ENCODE peak calls at places on chromosomes 6 and 20, in five cellular contexts. A, P, D, Y and W are unnamed samples.
A peak's percentile ranks its signal among the peaks of the same experiment; 100 is the strongest.

GRCh38 chr20:42277203-42277602 is 659.0 kb upstream of the CHD6 start:
- DNase-seq in A (no peak), P (no peak), D (no peak), Y (no peak), W (no peak)

GRCh38 chr6:105835373-105835772 is 250.8 kb upstream of the PRDM1 start:
- DNase-seq in A (no peak), P (no peak), D (no peak), Y (no peak), W (no peak)

GRCh38 chr6:163780993-163781392 is 366.5 kb downstream of the QKI start:
- DNase-seq in A (no peak), P (no peak), D (peak; percentile 66), Y (no peak), W (no peak)

GRCh38 chr20:1061484-1062221 is 56.7 kb upstream of the PSMF1 start:
- DNase-seq in A (no peak), P (no peak), D (no peak), Y (no peak), W (no peak)

GRCh38 chr6:11324453-11325023 is 92.1 kb upstream of the NEDD9 start:
- DNase-seq in A (no peak), P (no peak), D (no peak), Y (no peak), W (no peak)

GRCh38 chr6:7617954-7618764 is 28.2 kb downstream of the SNRNP48 start:
- DNase-seq in A (no peak), P (peak; percentile 94), D (peak; percentile 74), Y (no peak), W (peak; percentile 75)

GRCh38 chr6:151179321-151179720 is 60.4 kb upstream of the AKAP12 start:
- DNase-seq in A (no peak), P (peak; percentile 89), D (no peak), Y (no peak), W (no peak)

GRCh38 chr6:134994431-134994830 is 44.5 kb upstream of the ALDH8A1 start:
- DNase-seq in A (no peak), P (peak; percentile 5), D (no peak), Y (no peak), W (no peak)

GRCh38 chr6:14276066-14276465 is 158.5 kb downstream of the CD83 start:
- DNase-seq in A (no peak), P (no peak), D (no peak), Y (no peak), W (no peak)

GRCh38 chr6:21539621-21540100 is 53.9 kb upstream of the SOX4 start:
- DNase-seq in A (no peak), P (no peak), D (no peak), Y (no peak), W (no peak)

GRCh38 chr6:147226877-147227276 is 22.7 kb downstream of the STXBP5 start:
- DNase-seq in A (no peak), P (no peak), D (no peak), Y (no peak), W (no peak)

GRCh38 chr20:61840661-61841455 is 224.8 kb downstream of the TAF4 start:
- DNase-seq in A (no peak), P (no peak), D (no peak), Y (no peak), W (no peak)

GRCh38 chr20:23043376-23043775 is 6.1 kb downstream of the THBD start:
- DNase-seq in A (peak; percentile 24), P (no peak), D (no peak), Y (no peak), W (no peak)

GRCh38 chr6:133306876-133307275 is 65.7 kb downstream of the EYA4 start:
- DNase-seq in A (no peak), P (no peak), D (no peak), Y (no peak), W (no peak)

GRCh38 chr6:25899123-25899522 is 25.1 kb upstream of the SLC17A3 start:
- DNase-seq in A (no peak), P (no peak), D (no peak), Y (no peak), W (no peak)

GRCh38 chr20:46797201-46797600 is 87.8 kb downstream of the SLC2A10 start:
- DNase-seq in A (no peak), P (no peak), D (no peak), Y (no peak), W (no peak)

GRCh38 chr6:46215213-46215612 is 44.4 kb upstream of the ENPP5 start:
- DNase-seq in A (no peak), P (no peak), D (no peak), Y (no peak), W (no peak)

GRCh38 chr6:145736854-145737181 is 1.5 kb upstream of the EPM2A start:
- DNase-seq in A (no peak), P (peak; percentile 78), D (no peak), Y (no peak), W (no peak)

GRCh38 chr20:57779401-57780003 is 69.7 kb upstream of the PMEPA1 start:
- DNase-seq in A (no peak), P (no peak), D (peak; percentile 33), Y (no peak), W (no peak)

GRCh38 chr6:4023240-4023639 is 55.7 kb downstream of the FAM217A start:
- DNase-seq in A (no peak), P (peak; percentile 41), D (no peak), Y (no peak), W (no peak)

GRCh38 chr20:47353224-47353696 is 3.2 kb downstream of the ZMYND8 start:
- DNase-seq in A (no peak), P (no peak), D (no peak), Y (no peak), W (no peak)

GRCh38 chr6:29465279-29465678 is 8.3 kb downstream of the OR2H1 start:
- DNase-seq in A (no peak), P (no peak), D (no peak), Y (no peak), W (no peak)

GRCh38 chr6:3157151-3157933 is at the start of gene TUBB2A:
- DNase-seq in A (peak; percentile 84), P (peak; percentile 94), D (peak; percentile 95), Y (peak; percentile 83), W (peak; percentile 92)

DNA sequence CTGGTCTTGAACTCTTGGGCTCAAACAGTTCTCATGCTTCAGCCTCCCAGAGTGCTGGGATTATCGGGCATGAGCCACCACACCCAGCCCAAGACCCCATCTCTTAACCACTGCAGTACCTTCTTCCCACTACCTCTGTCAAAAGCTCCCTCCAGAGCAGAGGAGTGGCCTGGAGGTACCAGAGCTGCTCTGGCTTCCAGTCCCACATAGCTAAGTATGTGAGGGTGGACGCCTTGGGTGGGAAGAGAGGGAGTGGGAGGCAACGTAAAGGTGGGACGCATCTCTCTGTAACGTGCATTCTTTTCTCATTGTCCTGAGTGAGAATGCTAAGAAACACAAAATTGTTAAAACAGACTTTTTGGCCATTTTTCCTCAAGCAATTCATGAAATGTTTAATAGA is 24.5 kb downstream of the TM9SF4 start:
- DNase-seq in A (no peak), P (no peak), D (peak; percentile 25), Y (no peak), W (no peak)
- H3K4me3 ChIP-seq in A (no peak overlapping the region), P (no peak overlapping the region), D (no peak overlapping the region), Y (no peak overlapping the region), W (no peak overlapping the region)

DNA sequence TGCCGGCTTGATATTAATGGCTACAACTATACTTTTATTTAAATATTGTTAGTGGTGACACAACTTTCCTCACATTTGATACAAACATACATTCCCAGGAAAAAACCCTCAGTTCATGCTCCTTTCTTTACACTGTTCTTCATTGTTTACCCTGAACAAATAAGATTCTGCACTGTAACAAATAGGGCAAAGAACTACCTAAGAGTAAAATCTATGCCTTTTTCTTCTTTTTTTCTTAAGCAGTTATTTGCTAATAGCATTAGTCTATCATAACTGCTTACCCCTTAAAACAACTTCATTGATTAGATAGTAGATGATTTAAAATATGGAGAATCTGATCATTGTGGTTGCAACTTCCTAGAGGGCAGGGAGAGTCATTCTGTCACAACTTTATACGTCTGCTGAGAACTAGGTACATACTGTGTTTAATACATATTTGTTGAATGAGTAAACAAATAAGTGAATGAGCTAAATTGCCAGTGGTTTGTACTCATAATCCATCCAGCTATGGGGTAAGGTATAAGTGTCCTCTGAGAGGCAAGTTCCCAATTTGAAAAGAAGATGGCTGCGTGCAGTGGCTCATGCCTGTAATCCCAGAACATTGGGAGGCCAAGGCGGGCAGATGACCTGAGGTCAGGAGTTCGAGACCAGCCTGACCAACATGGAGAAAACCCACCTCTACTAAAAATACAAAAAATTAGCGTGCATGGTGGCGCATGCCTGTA is 161.0 kb downstream of the CDK19 start:
- DNase-seq in A (no peak), P (peak; percentile 38), D (no peak), Y (no peak), W (no peak)
- H3K36me3 ChIP-seq in A (no peaks in the 10 kb centered on the region), P (no peaks in the 10 kb centered on the region), D (no peaks in the 10 kb centered on the region), Y (no peaks in the 10 kb centered on the region), W (peaks cover 3% of the 10 kb centered on the region)

DNA sequence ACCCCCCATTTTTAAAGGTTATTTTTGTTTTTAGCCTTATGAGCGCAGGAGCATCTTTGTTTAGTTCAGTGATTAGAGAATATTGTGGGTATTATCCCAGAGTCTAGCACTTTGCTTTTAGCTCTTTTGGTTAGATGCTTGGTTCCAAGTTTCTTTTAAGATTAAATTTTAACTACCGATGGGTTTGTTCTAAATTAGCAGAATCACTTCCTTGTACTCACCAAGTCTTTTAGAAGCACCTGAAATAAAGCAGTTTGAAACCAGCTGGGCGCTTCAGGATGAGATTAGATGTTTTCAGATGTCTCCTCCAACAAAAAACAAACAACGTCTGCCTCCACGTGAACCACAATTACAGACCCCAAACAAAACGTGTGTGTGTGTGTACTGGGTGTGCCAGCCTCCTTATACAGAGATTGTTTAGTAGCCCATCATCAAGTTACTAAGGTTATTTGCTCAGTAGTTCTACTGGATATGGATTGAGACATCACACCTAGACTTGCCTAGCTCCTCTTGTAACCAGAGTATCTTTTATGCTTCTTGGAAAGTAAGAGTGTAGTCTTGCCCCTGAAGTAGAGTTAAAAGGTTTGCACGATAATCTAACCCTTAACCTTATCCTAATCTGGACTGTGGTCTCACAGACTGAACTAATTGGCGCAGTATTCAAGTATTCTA is 2.2 kb downstream of the DSTN start:
- DNase-seq in A (peak; percentile 47), P (no peak), D (no peak), Y (no peak), W (no peak)
- H3K4me3 ChIP-seq in A (peak overlapping the region; percentile 98), P (peak overlapping the region; percentile 95), D (peak overlapping the region; percentile 100), Y (no peak overlapping the region), W (peak overlapping the region; percentile 87)

GRCh38 chr6:41392249-41392648 is 56.8 kb downstream of the NCR2 start:
- DNase-seq in A (no peak), P (no peak), D (no peak), Y (no peak), W (no peak)
- H3K36me3 ChIP-seq in A (no peaks in the 10 kb centered on the region), P (no peaks in the 10 kb centered on the region), D (no peaks in the 10 kb centered on the region), Y (no peaks in the 10 kb centered on the region), W (no peaks in the 10 kb centered on the region)

DNA sequence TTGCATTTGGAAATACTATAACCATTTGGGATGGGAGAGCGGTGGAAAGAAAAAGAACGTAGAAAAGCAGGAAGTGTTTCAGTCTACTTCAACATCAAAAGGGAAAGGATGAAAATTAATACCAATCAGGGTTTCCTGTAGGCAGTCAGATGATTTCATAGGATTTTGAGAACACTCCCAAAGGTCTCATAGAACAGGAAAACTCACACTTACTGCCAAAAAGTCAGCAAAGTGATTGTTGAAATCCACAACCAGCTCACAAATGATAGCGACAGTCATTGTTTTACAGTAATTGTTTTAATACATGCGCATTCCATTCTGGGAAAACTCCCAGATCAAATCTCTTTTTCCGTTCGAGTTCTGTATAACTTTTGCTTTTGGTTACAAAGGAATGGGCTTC is 5.3 kb upstream of the CNKSR3 start:
- DNase-seq in A (no peak), P (peak; percentile 14), D (no peak), Y (no peak), W (no peak)
- H3K4me3 ChIP-seq in A (no peak overlapping the region), P (peak overlapping the region; percentile 59), D (no peak overlapping the region), Y (no peak overlapping the region), W (peak overlapping the region; percentile 93)